ENCODE peak calls at places on chromosome 21, in nine cellular contexts. Y is T1000; L is stimulated activated CD4-positive, alpha-beta T cell treated with anti-CD3 and anti-CD28 coated beads, Interleukin-12 subunit alpha, Interleukin-12 subunit beta, amount 100 ng/mL, for 4 hours; C is HT1080; F is activated CD8-positive, alpha-beta T cell treated with anti-CD3 and anti-CD28 coated beads for 36 hours; B is effector CD8-positive, alpha-beta T cell; Q is body of pancreas; P is ACHN; I is dorsolateral prefrontal cortex. U is an unnamed sample.

GRCh38 chr21:42174173-42174572 is 44.8 kb upstream of the ABCG1 start:
- DNase-seq in L (no peak), F (no peak), Q (no peak), C (peak; percentile 28), P (no peak), B (no peak), I (no peak), Y (no peak), U (peak; percentile 8)

GRCh38 chr21:42654179-42654912 is 925 bp downstream of the PDE9A start:
- DNase-seq in I (no peak), Y (no peak), C (no peak), B (no peak), Q (no peak), F (peak; percentile 43), P (no peak), L (no peak), U (peak; percentile 34)

GRCh38 chr21:38631171-38631570 is 132.9 kb upstream of the ERG start:
- DNase-seq in P (no peak), B (no peak), I (no peak), Q (no peak), L (no peak), C (no peak), Y (no peak), F (no peak), U (no peak)

GRCh38 chr21:26964379-26964778 is 2.5 kb downstream of the ADAMTS5 start:
- DNase-seq in P (no peak), Q (no peak), F (no peak), C (no peak), I (no peak), B (no peak), Y (no peak), L (no peak), U (no peak)

GRCh38 chr21:39686636-39687035 is 58.3 kb upstream of the IGSF5 start:
- DNase-seq in Y (no peak), I (no peak), F (no peak), L (no peak), P (no peak), B (no peak), Q (no peak), C (no peak), U (no peak)

GRCh38 chr21:20790113-20790512 is 208.1 kb upstream of the NCAM2 start:
- DNase-seq in Y (no peak), I (no peak), C (no peak), L (no peak), Q (no peak), B (no peak), P (no peak), F (no peak), U (no peak)

GRCh38 chr21:45863267-45863666 is 118.3 kb upstream of the COL6A1 start:
- DNase-seq in L (no peak), C (no peak), B (no peak), F (no peak), Q (no peak), P (no peak), I (no peak), Y (no peak), U (no peak)

GRCh38 chr21:35075546-35075945 is 26.4 kb upstream of the RUNX1 start:
- DNase-seq in Q (no peak), F (no peak), C (peak; percentile 53), B (no peak), I (no peak), L (no peak), Y (peak; percentile 40), P (no peak), U (peak; percentile 21)

GRCh38 chr21:38333290-38334272 is 76.8 kb downstream of the KCNJ15 start:
- DNase-seq in Y (no peak), Q (no peak), C (no peak), I (no peak), L (no peak), B (no peak), F (no peak), P (peak; percentile 16), U (no peak)

GRCh38 chr21:45276620-45277019 is 11.1 kb downstream of the POFUT2 start:
- DNase-seq in P (no peak), C (no peak), L (no peak), Y (no peak), I (no peak), B (no peak), F (no peak), Q (peak; percentile 9), U (no peak)

GRCh38 chr21:43194303-43195130 is 25.7 kb downstream of the CRYAA start:
- DNase-seq in Y (no peak), Q (peak; percentile 8), L (no peak), I (no peak), C (no peak), P (no peak), F (no peak), B (no peak), U (no peak)

GRCh38 chr21:35015435-35016024 is 33.6 kb downstream of the RUNX1 start:
- DNase-seq in B (no peak), I (no peak), Y (no peak), F (peak; percentile 74), L (no peak), P (no peak), C (no peak), Q (no peak), U (no peak)

GRCh38 chr21:38567577-38568360 is 69.5 kb upstream of the ERG start:
- DNase-seq in C (peak; percentile 5), Q (no peak), P (no peak), F (no peak), L (no peak), B (no peak), I (no peak), Y (no peak), U (no peak)

U was measured in Caki2.